ENCODE peak calls at places on chromosomes 6 and 20, in seven cellular contexts. I is GM23338, U is ovary, P is pancreas, K is psoas muscle, F is GM12865, N is bronchial epithelial cell. Z is an unnamed sample.
A peak's percentile ranks its signal among the peaks of the same experiment; 100 is the strongest.

GRCh38 chr6:125357515-125358256 is 55.9 kb upstream of the HDDC2 start:
- DNase-seq in I (no peak), U (no peak), P (no peak), K (no peak), F (peak; percentile 9), N (peak; percentile 7), Z (no peak)

GRCh38 chr20:22836211-22836610 is 198.9 kb upstream of the SSTR4 start:
- DNase-seq in I (no peak), U (no peak), P (no peak), K (no peak), F (no peak), N (peak; percentile 77), Z (no peak)

GRCh38 chr6:13924949-13925881 is at the start of gene RNF182:
- DNase-seq in I (peak; percentile 49), U (no peak), P (no peak), K (no peak), F (no peak), N (no peak), Z (no peak)

GRCh38 chr6:31886426-31887068 is 7.8 kb upstream of the SLC44A4 start:
- DNase-seq in I (no peak), U (no peak), P (peak; percentile 60), K (no peak), F (no peak), N (no peak), Z (no peak)

GRCh38 chr6:140541288-140541687 is 1166.8 kb upstream of the CITED2 start:
- DNase-seq in I (no peak), U (no peak), P (no peak), K (no peak), F (peak; percentile 8), N (no peak), Z (no peak)

GRCh38 chr20:47063808-47064207 is 169.2 kb downstream of the EYA2 start:
- DNase-seq in I (no peak), U (no peak), P (no peak), K (no peak), F (no peak), N (no peak), Z (no peak)

GRCh38 chr6:44022296-44022661 is 105.0 kb downstream of the MRPL14 start:
- DNase-seq in I (no peak), U (no peak), P (no peak), K (no peak), F (no peak), N (peak; percentile 75), Z (no peak)

GRCh38 chr6:41936073-41936837 is 5.4 kb downstream of the CCND3 start:
- DNase-seq in I (peak; percentile 90), U (peak; percentile 54), P (peak; percentile 78), K (peak; percentile 67), F (peak; percentile 88), N (peak; percentile 81), Z (peak; percentile 52)

GRCh38 chr20:51402201-51402600 is 140.3 kb downstream of the NFATC2 start:
- DNase-seq in I (no peak), U (no peak), P (no peak), K (no peak), F (peak; percentile 62), N (no peak), Z (peak; percentile 49)

GRCh38 chr6:64013061-64013410 is 377.4 kb downstream of the PHF3 start:
- DNase-seq in I (no peak), U (no peak), P (no peak), K (no peak), F (no peak), N (no peak), Z (no peak)

GRCh38 chr6:14927398-14927797 is 318.5 kb upstream of the JARID2 start:
- DNase-seq in I (no peak), U (no peak), P (no peak), K (no peak), F (no peak), N (no peak), Z (no peak)

GRCh38 chr20:50611128-50611810 is 80.1 kb downstream of the RIPOR3 start:
- DNase-seq in I (no peak), U (no peak), P (no peak), K (no peak), F (no peak), N (no peak), Z (no peak)

GRCh38 chr6:167898673-167899311 is 72.1 kb downstream of the AFDN start:
- DNase-seq in I (peak; percentile 72), U (no peak), P (no peak), K (no peak), F (peak; percentile 28), N (peak; percentile 48), Z (no peak)

GRCh38 chr20:18087054-18087453 is 29.3 kb upstream of the OVOL2 start:
- DNase-seq in I (peak; percentile 59), U (no peak), P (no peak), K (no peak), F (no peak), N (no peak), Z (no peak)

GRCh38 chr20:32465092-32465900 is 107.2 kb downstream of the ASXL1 start:
- DNase-seq in I (no peak), U (peak; percentile 57), P (peak; percentile 90), K (peak; percentile 68), F (no peak), N (no peak), Z (no peak)

GRCh38 chr20:43037605-43038309 is 151.9 kb downstream of the PTPRT start:
- DNase-seq in I (no peak), U (no peak), P (no peak), K (no peak), F (no peak), N (no peak), Z (no peak)

GRCh38 chr20:43034981-43035724 is 154.6 kb downstream of the PTPRT start:
- DNase-seq in I (no peak), U (no peak), P (no peak), K (no peak), F (no peak), N (no peak), Z (no peak)

GRCh38 chr20:43029161-43029560 is 160.5 kb downstream of the PTPRT start:
- DNase-seq in I (no peak), U (no peak), P (no peak), K (no peak), F (no peak), N (no peak), Z (no peak)

GRCh38 chr20:43028470-43028869 is 161.2 kb downstream of the PTPRT start:
- DNase-seq in I (no peak), U (no peak), P (no peak), K (no peak), F (no peak), N (no peak), Z (no peak)

GRCh38 chr20:43032459-43032858 is 157.2 kb downstream of the PTPRT start:
- DNase-seq in I (no peak), U (no peak), P (no peak), K (no peak), F (no peak), N (no peak), Z (no peak)
- TF ChIP-seq CTCF in I (no peak), U (no peak), P (no peak), K (no peak), F (no peak), N (no peak), Z (no peak)

DNA sequence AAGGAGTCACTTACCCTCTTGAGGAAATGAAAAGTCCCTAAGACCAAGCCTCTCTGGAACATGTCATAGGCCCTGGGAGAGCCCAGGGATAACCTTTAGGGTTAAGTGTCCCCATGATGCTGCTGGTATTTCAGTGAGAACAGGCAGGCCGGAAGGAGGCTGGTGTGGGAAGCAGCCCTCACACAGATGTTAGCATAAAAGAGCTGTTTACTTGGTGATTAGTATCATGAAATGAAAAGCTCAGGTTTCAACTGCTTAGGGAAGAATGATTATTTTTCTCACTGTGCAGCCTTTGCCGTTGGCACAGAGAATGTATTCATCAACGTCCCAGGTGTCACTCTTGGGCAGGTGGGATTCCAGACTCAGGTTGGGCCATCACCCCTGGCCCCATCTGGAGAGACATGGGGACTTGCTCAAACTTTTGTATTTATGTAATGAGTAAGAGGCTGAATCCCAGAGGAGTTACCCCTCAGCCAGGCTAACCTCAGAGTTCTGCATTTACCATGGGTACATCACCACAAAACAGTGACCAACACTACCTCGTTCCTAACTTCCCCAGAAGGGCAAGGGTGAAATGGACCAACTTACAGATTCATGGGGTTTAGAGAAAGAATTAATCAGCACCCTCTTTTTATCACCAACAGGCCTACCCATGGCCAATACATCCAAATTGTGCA is 260.1 kb upstream of the MARCKS start:
- DNase-seq in I (no peak), U (no peak), P (peak; percentile 48), K (no peak), F (peak; percentile 35), N (peak; percentile 32), Z (no peak)
- H3K4me3 ChIP-seq in I (no peak overlapping the region), U (no peak overlapping the region), P (no peak overlapping the region), K (no peak overlapping the region), F (no peak overlapping the region), N (no peak overlapping the region), Z (no peak overlapping the region)

GRCh38 chr20:58880994-58881752 is 28.7 kb downstream of the GNAS start:
- DNase-seq in I (no peak), U (no peak), P (no peak), K (no peak), F (no peak), N (no peak), Z (no peak)
- TF ChIP-seq CTCF in I (peak; percentile 68), U (no peak), P (no peak), K (no peak), F (no peak), N (no peak), Z (peak; percentile 24)

DNA sequence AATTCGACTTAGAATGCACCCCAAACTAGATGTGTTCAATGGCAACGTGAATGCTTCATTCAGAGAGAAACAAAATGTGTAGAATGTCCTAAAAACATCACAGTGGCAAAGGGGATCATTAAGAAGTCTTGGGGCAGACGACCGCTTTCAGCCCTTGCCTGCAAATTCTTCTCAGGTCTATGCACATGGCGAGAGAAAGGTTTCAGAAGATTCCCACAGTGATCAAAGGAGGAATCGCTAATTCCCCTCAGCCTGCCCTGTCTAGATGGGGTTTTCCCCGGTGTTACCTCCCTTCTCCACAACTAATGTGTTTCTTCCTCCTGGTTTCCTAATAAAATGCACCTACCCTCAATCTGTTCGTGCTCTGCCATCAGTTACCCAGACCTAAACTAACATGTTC is 13.3 kb upstream of the NHSL1 start:
- DNase-seq in I (peak; percentile 59), U (no peak), P (no peak), K (no peak), F (no peak), N (no peak), Z (no peak)
- H3K4me3 ChIP-seq in I (no peak overlapping the region), U (no peak overlapping the region), P (no peak overlapping the region), K (no peak overlapping the region), F (no peak overlapping the region), N (no peak overlapping the region), Z (no peak overlapping the region)

GRCh38 chr6:108114861-108115597 is 40.5 kb upstream of the OSTM1 start:
- DNase-seq in I (peak; percentile 87), U (peak; percentile 76), P (peak; percentile 86), K (peak; percentile 65), F (no peak), N (peak; percentile 29), Z (no peak)
- TF ChIP-seq CTCF in I (peak; percentile 22), U (no peak), P (no peak), K (peak; percentile 11), F (no peak), N (peak; percentile 9), Z (no peak)